ENCODE peak calls at places on chromosomes 11 and 22, in ten cellular contexts. K, W, U, H, E, D, T, F, Y and R are unnamed samples.

GRCh38 chr22:32967285-32968101 is 90.7 kb downstream of the SYN3 start:
- DNase-seq in K (no peak), W (no peak), U (peak; percentile 64), H (no peak), E (no peak), D (no peak), T (no peak), F (no peak), Y (no peak), R (no peak)

GRCh38 chr11:123351375-123351774 is 78.7 kb upstream of the GRAMD1B start:
- DNase-seq in K (no peak), W (no peak), U (no peak), H (no peak), E (no peak), D (peak; percentile 51), T (no peak), F (no peak), Y (no peak), R (no peak)

GRCh38 chr11:28228196-28228595 is 120.0 kb downstream of the METTL15 start:
- DNase-seq in K (no peak), W (no peak), U (no peak), H (no peak), E (peak; percentile 68), D (no peak), T (no peak), F (no peak), Y (no peak), R (no peak)

GRCh38 chr11:18958221-18958910 is 19.2 kb upstream of the MRGPRX1 start:
- DNase-seq in K (no peak), W (no peak), U (no peak), H (no peak), E (no peak), D (no peak), T (no peak), F (no peak), Y (no peak), R (no peak)

GRCh38 chr11:12092714-12093113 is 17.7 kb upstream of the MICAL2 start:
- DNase-seq in K (no peak), W (no peak), U (peak; percentile 43), H (no peak), E (no peak), D (no peak), T (no peak), F (no peak), Y (no peak), R (no peak)

GRCh38 chr22:49880281-49880680 is 26.6 kb downstream of the ZBED4 start:
- DNase-seq in K (peak; percentile 49), W (no peak), U (no peak), H (no peak), E (no peak), D (no peak), T (no peak), F (no peak), Y (no peak), R (no peak)

GRCh38 chr11:27293500-27294417 is 69.3 kb downstream of the CCDC34 start:
- DNase-seq in K (no peak), W (no peak), U (no peak), H (no peak), E (peak; percentile 68), D (no peak), T (no peak), F (no peak), Y (no peak), R (no peak)

GRCh38 chr22:45903355-45904149 is 73.4 kb downstream of the WNT7B start:
- DNase-seq in K (no peak), W (no peak), U (no peak), H (no peak), E (peak; percentile 69), D (peak; percentile 40), T (no peak), F (no peak), Y (no peak), R (no peak)

GRCh38 chr11:7677071-7677470 is 3.8 kb upstream of the CYB5R2 start:
- DNase-seq in K (no peak), W (no peak), U (no peak), H (no peak), E (peak; percentile 41), D (no peak), T (no peak), F (no peak), Y (no peak), R (no peak)

GRCh38 chr11:69212121-69213110 is 56.7 kb downstream of the SMIM38 start:
- DNase-seq in K (no peak), W (no peak), U (peak; percentile 70), H (no peak), E (no peak), D (no peak), T (no peak), F (no peak), Y (peak; percentile 7), R (no peak)

GRCh38 chr22:28034760-28035401 is 115.8 kb upstream of the PITPNB start:
- DNase-seq in K (no peak), W (peak; percentile 97), U (peak; percentile 88), H (peak; percentile 76), E (peak; percentile 59), D (peak; percentile 92), T (no peak), F (peak; percentile 71), Y (peak; percentile 70), R (peak; percentile 78)

GRCh38 chr11:62149986-62150886 is 26.4 kb downstream of the INCENP start:
- DNase-seq in K (no peak), W (no peak), U (peak; percentile 64), H (no peak), E (no peak), D (peak; percentile 12), T (no peak), F (no peak), Y (peak; percentile 7), R (no peak)

GRCh38 chr11:23336961-23337360 is 476.7 kb upstream of the CCDC179 start:
- DNase-seq in K (no peak), W (no peak), U (no peak), H (no peak), E (peak; percentile 33), D (no peak), T (no peak), F (no peak), Y (no peak), R (no peak)

GRCh38 chr11:64048042-64048854 is 12.5 kb downstream of the FLRT1 start:
- DNase-seq in K (no peak), W (no peak), U (no peak), H (no peak), E (no peak), D (no peak), T (no peak), F (no peak), Y (peak; percentile 48), R (no peak)

GRCh38 chr22:43921361-43921760 is 2.2 kb upstream of the PNPLA3 start:
- DNase-seq in K (no peak), W (peak; percentile 74), U (no peak), H (no peak), E (peak; percentile 77), D (no peak), T (peak; percentile 52), F (no peak), Y (no peak), R (no peak)

GRCh38 chr22:21014202-21015050 is 539 bp upstream of the P2RX6 start:
- DNase-seq in K (peak; percentile 96), W (peak; percentile 67), U (peak; percentile 96), H (peak; percentile 57), E (peak; percentile 88), D (peak; percentile 92), T (peak; percentile 70), F (peak; percentile 89), Y (peak; percentile 95), R (peak; percentile 93)
- TF ChIP-seq POLR2A in K (no peak), W (no peak), U (no peak), H (no peak), E (no peak), D (no peak), T (no peak), F (no peak), Y (no peak), R (peak; percentile 37)

DNA sequence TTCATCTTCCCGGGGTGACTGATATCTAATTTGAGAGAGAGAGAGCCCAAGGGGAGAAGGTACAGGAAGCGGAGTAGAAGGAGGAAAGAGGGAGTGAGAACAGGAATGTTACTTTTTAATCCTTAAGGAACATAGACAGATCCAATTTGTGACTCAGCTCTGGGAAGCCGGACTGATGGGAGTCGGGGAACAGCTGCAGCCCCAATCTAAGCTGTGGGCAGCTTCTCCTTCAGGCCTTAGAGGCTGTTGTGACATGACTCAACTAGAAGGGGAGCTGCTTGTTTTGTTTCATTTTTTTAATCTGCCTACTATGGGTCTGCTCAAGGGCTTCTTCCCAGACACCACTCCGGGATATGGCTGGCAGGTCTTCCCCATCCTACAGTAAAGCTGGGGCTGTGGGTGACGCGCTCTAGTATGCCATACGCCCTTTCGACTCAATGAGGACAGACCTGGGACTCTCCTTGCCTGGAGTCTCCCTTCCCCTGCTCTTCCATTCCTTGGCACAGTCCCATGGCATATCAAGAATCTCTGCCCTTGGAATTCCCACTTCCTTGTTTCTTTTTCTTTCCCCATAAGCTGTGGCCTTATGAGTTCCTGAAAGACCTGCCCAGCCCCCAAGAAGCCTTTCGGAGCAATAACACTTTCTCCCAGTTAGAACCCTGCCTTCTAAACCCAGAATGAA is 103.3 kb upstream of the AKIP1 start:
- DNase-seq in K (no peak), W (peak; percentile 35), U (no peak), H (peak; percentile 30), E (peak; percentile 93), D (peak; percentile 76), T (no peak), F (peak; percentile 69), Y (peak; percentile 72), R (no peak)
- TF ChIP-seq POLR2A in K (no peak), W (no peak), U (no peak), H (no peak), E (no peak), D (no peak), T (no peak), F (no peak), Y (no peak), R (no peak)

DNA sequence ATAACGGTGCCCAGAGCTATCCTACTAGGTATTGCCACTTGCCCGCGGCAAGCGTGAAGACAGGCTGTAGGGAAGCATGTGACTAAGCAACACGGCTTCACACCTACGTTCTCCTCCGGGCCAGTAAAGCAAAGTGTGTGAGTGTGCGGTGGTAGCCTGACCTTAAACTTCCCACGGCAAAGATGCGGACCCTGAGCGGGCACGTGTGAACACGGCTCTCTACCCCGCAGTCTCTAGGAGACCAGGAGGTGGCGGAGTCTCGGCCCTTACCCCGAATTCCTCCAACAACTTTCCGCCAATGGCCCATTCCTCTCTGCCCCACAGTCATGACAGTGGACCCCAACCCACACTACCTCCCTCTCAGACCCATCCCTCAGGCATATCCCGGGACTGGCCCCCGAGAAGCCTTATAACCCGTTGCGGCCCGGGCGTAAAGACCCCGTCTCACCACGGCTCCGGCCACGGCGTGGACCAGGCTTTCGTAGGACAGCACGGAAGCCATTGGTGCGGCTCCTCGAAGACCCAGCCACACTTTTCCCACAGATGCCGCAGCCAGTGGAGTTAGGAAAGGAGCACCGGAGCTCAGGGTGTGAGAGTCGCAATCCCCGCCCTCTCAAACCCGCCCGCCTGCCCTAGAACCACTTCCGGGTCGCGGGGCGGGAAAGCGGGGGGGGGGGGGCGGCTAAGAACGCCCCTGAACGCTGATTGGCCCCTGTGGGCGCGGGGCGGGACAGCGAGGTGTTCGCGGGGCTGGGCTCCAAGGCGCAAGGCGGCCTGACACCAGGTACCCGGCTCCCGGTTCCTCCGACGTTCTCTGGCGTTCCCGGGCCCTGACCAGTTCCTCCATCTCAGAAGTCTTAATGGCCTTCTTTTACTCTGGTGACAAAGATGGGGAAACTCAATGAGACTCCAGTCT is at the start of gene SLC25A17:
- DNase-seq in K (peak; percentile 90), W (peak; percentile 82), U (peak; percentile 98), H (peak; percentile 84), E (peak; percentile 69), D (peak; percentile 90), T (peak; percentile 66), F (peak; percentile 90), Y (peak; percentile 93), R (peak; percentile 92)
- TF ChIP-seq POLR2A in K (peak; percentile 64), W (peak; percentile 63), U (no peak), H (peak; percentile 32), E (peak; percentile 65), D (no peak), T (peak; percentile 42), F (peak; percentile 51), Y (no peak), R (peak; percentile 68)

GRCh38 chr11:705646-706438 is at the start of gene EPS8L2:
- DNase-seq in K (no peak), W (no peak), U (no peak), H (no peak), E (no peak), D (no peak), T (no peak), F (no peak), Y (no peak), R (no peak)
- TF ChIP-seq POLR2A in K (no peak), W (no peak), U (no peak), H (no peak), E (no peak), D (no peak), T (no peak), F (no peak), Y (no peak), R (no peak)